ENCODE peak calls at places on chromosomes 16 and 17, in four cellular contexts. One of them, this sample, is unnamed.
A peak's percentile ranks its signal among the peaks of the same experiment; 100 is the strongest.

GRCh38 chr17:47839899-47840741 is 953 bp downstream of the SCRN2 start:
- DNase-seq in left ventricle myocardium superior: no peak
- DNase-seq in left ventricle myocardium inferior: no peak
- DNase-seq in NCI-H460: no peak
- DNase-seq in this sample: no peak

GRCh38 chr17:78559749-78560368 is 17.3 kb downstream of the DNAH17 start:
- DNase-seq in NCI-H460: no peak
- DNase-seq in left ventricle myocardium superior: no peak
- DNase-seq in left ventricle myocardium inferior: no peak
- DNase-seq in this sample: no peak

GRCh38 chr16:10788665-10789064 is 29.9 kb downstream of the TVP23A start:
- DNase-seq in left ventricle myocardium superior: no peak
- DNase-seq in NCI-H460: no peak
- DNase-seq in left ventricle myocardium inferior: no peak
- DNase-seq in this sample: no peak

GRCh38 chr16:68936729-68937631 is 93.6 kb downstream of the TANGO6 start:
- DNase-seq in NCI-H460: no peak
- DNase-seq in left ventricle myocardium superior: no peak
- DNase-seq in left ventricle myocardium inferior: no peak
- DNase-seq in this sample: no peak

GRCh38 chr17:38719284-38719942 is 10.7 kb upstream of the CISD3 start:
- DNase-seq in left ventricle myocardium superior: no peak
- DNase-seq in left ventricle myocardium inferior: no peak
- DNase-seq in NCI-H460: no peak
- DNase-seq in this sample: no peak

GRCh38 chr17:44968225-44969143 is at the start of gene C1QL1:
- DNase-seq in left ventricle myocardium superior: peak; percentile 97
- DNase-seq in NCI-H460: peak; percentile 92
- DNase-seq in left ventricle myocardium inferior: peak; percentile 94
- DNase-seq in this sample: peak; percentile 87

GRCh38 chr17:6995500-6996255 is at the start of gene ALOX12:
- DNase-seq in left ventricle myocardium superior: peak; percentile 58
- DNase-seq in NCI-H460: no peak
- DNase-seq in left ventricle myocardium inferior: no peak
- DNase-seq in this sample: no peak

GRCh38 chr17:82328994-82329507 is 4.5 kb downstream of the SECTM1 start:
- DNase-seq in left ventricle myocardium inferior: no peak
- DNase-seq in left ventricle myocardium superior: no peak
- DNase-seq in NCI-H460: no peak
- DNase-seq in this sample: no peak

GRCh38 chr16:31362476-31363405 is 7.8 kb downstream of the ITGAX start:
- DNase-seq in NCI-H460: no peak
- DNase-seq in left ventricle myocardium superior: no peak
- DNase-seq in left ventricle myocardium inferior: no peak
- DNase-seq in this sample: no peak

GRCh38 chr17:20944014-20944905 is 98.6 kb downstream of the USP22 start:
- DNase-seq in left ventricle myocardium superior: peak; percentile 39
- DNase-seq in NCI-H460: no peak
- DNase-seq in left ventricle myocardium inferior: no peak
- DNase-seq in this sample: no peak

GRCh38 chr16:4370570-4371480 is 823 bp upstream of the VASN start:
- DNase-seq in left ventricle myocardium inferior: peak; percentile 75
- DNase-seq in NCI-H460: no peak
- DNase-seq in left ventricle myocardium superior: peak; percentile 86
- DNase-seq in this sample: peak; percentile 38

GRCh38 chr16:23941963-23942564 is 106.3 kb downstream of the PRKCB start:
- DNase-seq in NCI-H460: no peak
- DNase-seq in left ventricle myocardium superior: no peak
- DNase-seq in left ventricle myocardium inferior: no peak
- DNase-seq in this sample: no peak

GRCh38 chr17:75514299-75515228 is 773 bp downstream of the CASKIN2 start:
- DNase-seq in NCI-H460: no peak
- DNase-seq in left ventricle myocardium inferior: no peak
- DNase-seq in left ventricle myocardium superior: peak; percentile 56
- DNase-seq in this sample: peak; percentile 51

This sample was measured in C1 segment of cervical spinal cord.